ENCODE peak calls at places on chromosomes 6 and 20, in four cellular contexts. One of them, this sample, is unnamed.

GRCh38 chr6:168815229-168815628 is 374.2 kb downstream of the SMOC2 start:
- DNase-seq in A549: no peak
- DNase-seq in endodermal cell: peak
- DNase-seq in pancreas: no peak
- DNase-seq in this sample: no peak

GRCh38 chr20:17621229-17621968 is 51.5 kb downstream of the DSTN start:
- DNase-seq in A549: no peak
- DNase-seq in endodermal cell: no peak
- DNase-seq in pancreas: no peak
- DNase-seq in this sample: peak

GRCh38 chr6:116531675-116532570 is 13.6 kb downstream of the TRAPPC3L start:
- DNase-seq in A549: peak
- DNase-seq in endodermal cell: peak
- DNase-seq in pancreas: peak
- DNase-seq in this sample: no peak

GRCh38 chr20:688809-689208 is 13.2 kb upstream of the SCRT2 start:
- DNase-seq in A549: no peak
- DNase-seq in endodermal cell: peak
- DNase-seq in pancreas: no peak
- DNase-seq in this sample: no peak

GRCh38 chr6:21804941-21805610 is 211.5 kb downstream of the SOX4 start:
- DNase-seq in A549: no peak
- DNase-seq in endodermal cell: no peak
- DNase-seq in pancreas: no peak
- DNase-seq in this sample: no peak

GRCh38 chr6:170221753-170222400 is 69.0 kb downstream of the DLL1 start:
- DNase-seq in A549: no peak
- DNase-seq in endodermal cell: peak
- DNase-seq in pancreas: peak
- DNase-seq in this sample: no peak

GRCh38 chr20:53752971-53753879 is 159.6 kb upstream of the ZNF217 start:
- DNase-seq in A549: no peak
- DNase-seq in endodermal cell: no peak
- DNase-seq in pancreas: no peak
- DNase-seq in this sample: no peak

GRCh38 chr20:15913661-15914060 is 659.6 kb downstream of the KIF16B start:
- DNase-seq in A549: no peak
- DNase-seq in endodermal cell: no peak
- DNase-seq in pancreas: no peak
- DNase-seq in this sample: no peak

GRCh38 chr6:139368661-139369060 is 5.8 kb downstream of the CITED2 start:
- DNase-seq in A549: no peak
- DNase-seq in endodermal cell: peak
- DNase-seq in pancreas: no peak
- DNase-seq in this sample: no peak

GRCh38 chr6:80280258-80281010 is 174.0 kb downstream of the BCKDHB start:
- DNase-seq in A549: no peak
- DNase-seq in endodermal cell: no peak
- DNase-seq in pancreas: no peak
- DNase-seq in this sample: no peak

GRCh38 chr20:15699431-15700146 is 873.7 kb downstream of the KIF16B start:
- DNase-seq in A549: no peak
- DNase-seq in endodermal cell: peak
- DNase-seq in pancreas: no peak
- DNase-seq in this sample: peak

GRCh38 chr6:41901882-41902519 is 6.8 kb upstream of the USP49 start:
- DNase-seq in A549: no peak
- DNase-seq in endodermal cell: peak
- DNase-seq in pancreas: no peak
- DNase-seq in this sample: no peak

GRCh38 chr20:62821726-62822210 is 4.9 kb downstream of the COL9A3 start:
- DNase-seq in A549: no peak
- DNase-seq in endodermal cell: no peak
- DNase-seq in pancreas: no peak
- DNase-seq in this sample: no peak

GRCh38 chr20:56400001-56400640 is 7.7 kb downstream of the CSTF1 start:
- DNase-seq in A549: peak
- DNase-seq in endodermal cell: peak
- DNase-seq in pancreas: no peak
- DNase-seq in this sample: no peak

GRCh38 chr20:37979021-37979985 is 54.0 kb downstream of the TTI1 start:
- DNase-seq in A549: no peak
- DNase-seq in endodermal cell: no peak
- DNase-seq in pancreas: no peak
- DNase-seq in this sample: no peak

GRCh38 chr6:137728386-137729349 is 138.4 kb upstream of the TNFAIP3 start:
- DNase-seq in A549: no peak
- DNase-seq in endodermal cell: no peak
- DNase-seq in pancreas: no peak
- DNase-seq in this sample: peak

GRCh38 chr6:45965007-45965406 is 50.7 kb downstream of the CLIC5 start:
- DNase-seq in A549: no peak
- DNase-seq in endodermal cell: no peak
- DNase-seq in pancreas: no peak
- DNase-seq in this sample: no peak

GRCh38 chr6:26193467-26194328 is 106.5 kb downstream of the HFE start:
- DNase-seq in A549: no peak
- DNase-seq in endodermal cell: no peak
- DNase-seq in pancreas: no peak
- DNase-seq in this sample: no peak

GRCh38 chr20:61518424-61518951 is 266.4 kb downstream of the CDH4 start:
- DNase-seq in A549: no peak
- DNase-seq in endodermal cell: no peak
- DNase-seq in pancreas: no peak
- DNase-seq in this sample: no peak

GRCh38 chr6:39137235-39137634 is 22.2 kb upstream of the SAYSD1 start:
- DNase-seq in A549: no peak
- DNase-seq in endodermal cell: peak
- DNase-seq in pancreas: no peak
- DNase-seq in this sample: no peak

GRCh38 chr20:25039697-25040437 is 18.1 kb downstream of the ACSS1 start:
- DNase-seq in A549: no peak
- DNase-seq in endodermal cell: no peak
- DNase-seq in pancreas: peak
- DNase-seq in this sample: peak

GRCh38 chr20:57332105-57333089 is 2.8 kb downstream of the SPO11 start:
- DNase-seq in A549: no peak
- DNase-seq in endodermal cell: no peak
- DNase-seq in pancreas: no peak
- DNase-seq in this sample: no peak

GRCh38 chr20:43963872-43964791 is 49.5 kb downstream of the TOX2 start:
- DNase-seq in A549: no peak
- DNase-seq in endodermal cell: peak
- DNase-seq in pancreas: no peak
- DNase-seq in this sample: no peak

GRCh38 chr20:43957392-43957791 is 42.7 kb downstream of the TOX2 start:
- DNase-seq in A549: no peak
- DNase-seq in endodermal cell: no peak
- DNase-seq in pancreas: no peak
- DNase-seq in this sample: no peak

GRCh38 chr20:775679-776135 is 7.4 kb upstream of the SLC52A3 start:
- DNase-seq in A549: no peak
- DNase-seq in endodermal cell: peak
- DNase-seq in pancreas: no peak
- DNase-seq in this sample: no peak

GRCh38 chr6:49556429-49556837 is 6.0 kb downstream of the C6orf141 start:
- DNase-seq in A549: peak
- DNase-seq in endodermal cell: peak
- DNase-seq in pancreas: no peak
- DNase-seq in this sample: no peak

GRCh38 chr6:12324096-12324495 is 33.9 kb downstream of the EDN1 start:
- DNase-seq in A549: peak
- DNase-seq in endodermal cell: peak
- DNase-seq in pancreas: no peak
- DNase-seq in this sample: no peak
- H3K27ac ChIP-seq in A549: peak
- H3K27ac ChIP-seq in endodermal cell: no peak
- H3K27ac ChIP-seq in pancreas: no peak
- H3K27ac ChIP-seq in this sample: peak

GRCh38 chr20:3784226-3784853 is 2.2 kb downstream of the CENPB start:
- DNase-seq in A549: no peak
- DNase-seq in endodermal cell: no peak
- DNase-seq in pancreas: no peak
- DNase-seq in this sample: no peak

GRCh38 chr20:3785240-3786125 is 1.1 kb downstream of the CENPB start:
- DNase-seq in A549: no peak
- DNase-seq in endodermal cell: peak
- DNase-seq in pancreas: no peak
- DNase-seq in this sample: no peak

GRCh38 chr20:3786665-3787639 is at the start of gene CENPB:
- DNase-seq in A549: peak
- DNase-seq in endodermal cell: peak
- DNase-seq in pancreas: peak
- DNase-seq in this sample: peak

GRCh38 chr20:3784863-3785239 is 1.7 kb downstream of the CENPB start:
- DNase-seq in A549: no peak
- DNase-seq in endodermal cell: no peak
- DNase-seq in pancreas: no peak
- DNase-seq in this sample: no peak

GRCh38 chr20:3786126-3786484 is 435 bp downstream of the CENPB start:
- DNase-seq in A549: no peak
- DNase-seq in endodermal cell: peak
- DNase-seq in pancreas: peak
- DNase-seq in this sample: no peak
- H3K27ac ChIP-seq in A549: peak
- H3K27ac ChIP-seq in endodermal cell: no peak
- H3K27ac ChIP-seq in pancreas: peak
- H3K27ac ChIP-seq in this sample: peak

GRCh38 chr6:149716181-149716580 is 1.7 kb downstream of the LATS1 start:
- DNase-seq in A549: no peak
- DNase-seq in endodermal cell: no peak
- DNase-seq in pancreas: no peak
- DNase-seq in this sample: no peak
- H3K27ac ChIP-seq in A549: no peak
- H3K27ac ChIP-seq in endodermal cell: no peak
- H3K27ac ChIP-seq in pancreas: no peak
- H3K27ac ChIP-seq in this sample: no peak

DNA sequence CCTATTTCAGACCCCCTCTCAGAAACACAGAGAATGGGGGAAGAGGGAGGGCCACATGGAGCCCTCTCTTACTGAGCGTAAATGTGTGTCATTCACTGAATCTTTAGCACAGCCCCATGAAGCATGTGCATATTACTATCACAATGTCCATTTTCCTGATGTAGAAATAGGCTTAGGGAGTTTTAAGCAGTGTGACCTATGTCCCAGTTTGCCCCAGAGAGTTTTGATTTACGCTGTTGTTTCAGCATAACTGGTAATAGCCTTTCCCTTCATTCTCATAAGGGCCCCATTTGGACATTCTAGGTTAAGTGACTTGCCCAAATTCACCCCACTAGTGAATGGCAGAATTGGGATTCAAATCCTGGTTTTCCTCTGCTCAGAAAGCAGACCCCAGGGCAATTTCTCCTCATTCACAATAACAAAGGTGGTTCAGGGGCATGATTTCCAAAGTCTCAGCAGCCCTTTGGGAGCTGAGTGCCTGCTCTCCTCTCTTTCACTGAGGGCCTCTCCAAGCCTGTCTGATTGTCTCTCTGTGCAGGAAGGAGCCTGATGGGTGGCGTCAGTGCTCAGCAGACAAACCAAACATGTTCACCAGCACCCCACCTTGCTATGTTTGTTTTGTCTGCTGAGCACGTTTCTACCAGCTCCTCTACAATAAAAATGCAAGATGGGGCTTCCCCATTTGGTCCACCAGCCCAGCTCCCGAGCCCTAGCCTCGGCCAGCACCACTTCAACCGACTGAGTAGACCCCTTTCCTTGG is 25.2 kb upstream of the TCP11 start:
- DNase-seq in A549: no peak
- DNase-seq in endodermal cell: peak
- DNase-seq in pancreas: no peak
- DNase-seq in this sample: no peak
- H3K27ac ChIP-seq in A549: peak
- H3K27ac ChIP-seq in endodermal cell: no peak
- H3K27ac ChIP-seq in pancreas: no peak
- H3K27ac ChIP-seq in this sample: peak

GRCh38 chr20:59223750-59224149 is 60.1 kb downstream of the ZNF831 start:
- DNase-seq in A549: no peak
- DNase-seq in endodermal cell: no peak
- DNase-seq in pancreas: no peak
- DNase-seq in this sample: no peak
- H3K27ac ChIP-seq in A549: no peak
- H3K27ac ChIP-seq in endodermal cell: no peak
- H3K27ac ChIP-seq in pancreas: no peak
- H3K27ac ChIP-seq in this sample: no peak

DNA sequence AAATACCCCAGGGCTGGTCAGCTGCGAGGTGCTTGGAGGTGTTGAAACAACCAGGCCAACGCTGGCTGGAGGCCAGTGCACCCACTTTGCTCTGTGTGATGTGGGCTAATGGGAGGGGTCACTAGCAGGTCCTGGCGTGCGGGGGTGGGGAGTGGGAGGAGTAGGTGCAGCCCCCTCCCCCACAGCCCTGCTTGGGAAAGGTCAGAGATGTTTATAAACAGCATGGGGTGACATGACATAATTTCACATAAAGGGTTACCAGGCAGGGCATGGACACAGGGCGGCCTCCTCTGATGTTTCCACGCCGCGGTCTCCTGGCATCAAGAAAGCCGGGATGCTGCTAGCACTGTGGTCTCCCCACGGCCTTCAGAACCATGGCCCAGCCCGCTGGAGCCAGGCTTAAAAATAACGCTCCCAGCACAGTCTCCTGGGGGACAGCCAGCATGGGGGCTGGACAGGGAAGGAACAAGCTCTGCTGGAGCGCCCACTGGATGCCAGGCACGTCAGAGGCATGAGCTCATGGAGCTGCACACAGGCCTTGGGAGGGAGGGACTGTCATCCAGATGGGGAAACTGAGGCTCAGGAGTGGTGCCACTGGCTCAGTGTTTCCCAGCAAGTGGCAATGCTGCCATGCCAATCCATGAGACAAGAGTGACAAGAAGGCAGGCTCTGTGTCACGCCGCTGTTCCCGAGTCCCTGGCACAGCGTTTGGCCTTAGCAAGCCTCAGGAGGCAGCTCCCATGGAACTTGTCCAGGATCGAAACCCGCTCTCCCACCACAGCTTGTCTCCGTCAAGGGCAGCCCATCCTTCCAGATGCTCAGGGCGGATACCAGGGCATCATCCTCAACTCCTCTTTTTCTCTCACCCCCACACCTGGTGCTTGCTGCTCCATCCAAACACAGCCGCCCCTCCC is 110.9 kb upstream of the PTPN1 start:
- DNase-seq in A549: no peak
- DNase-seq in endodermal cell: no peak
- DNase-seq in pancreas: no peak
- DNase-seq in this sample: no peak
- H3K27ac ChIP-seq in A549: peak
- H3K27ac ChIP-seq in endodermal cell: no peak
- H3K27ac ChIP-seq in pancreas: no peak
- H3K27ac ChIP-seq in this sample: peak